ENCODE peak calls at places on chromosomes 2 and 18, in ten cellular contexts. Q is effector memory CD4-positive, alpha-beta T cell; D is non-pigmented ciliary epithelial cell; I is DMS 273 treated with DMSO at 0.1 percent for 48 hours; L is dermis microvascular lymphatic vessel endothelial cell; M is PC-9; H is skeletal muscle cell; B is left cardiac atrium; G is CD8-positive, alpha-beta T cell; N is NCI-H2081. X is an unnamed sample.

GRCh38 chr2:54388093-54388492 is 68.0 kb upstream of the SPTBN1 start:
- DNase-seq in B (no peak), H (no peak), L (no peak), G (no peak), I (no peak), M (no peak), D (no peak), Q (no peak), N (no peak), X (no peak)

GRCh38 chr2:5664197-5664728 is 27.9 kb upstream of the SOX11 start:
- DNase-seq in M (no peak), D (no peak), I (no peak), Q (no peak), L (no peak), H (no peak), N (no peak), B (no peak), G (no peak), X (no peak)

GRCh38 chr2:121297217-121297830 is 12.3 kb upstream of the TFCP2L1 start:
- DNase-seq in L (peak), H (no peak), B (no peak), N (peak), G (no peak), M (peak), Q (no peak), I (peak), D (no peak), X (no peak)

GRCh38 chr18:67634631-67635338 is 118.3 kb upstream of the DSEL start:
- DNase-seq in N (no peak), M (no peak), G (no peak), L (no peak), D (no peak), I (no peak), Q (no peak), B (no peak), H (no peak), X (no peak)

GRCh38 chr2:157055660-157056199 is 201.8 kb upstream of the GALNT5 start:
- DNase-seq in G (no peak), B (no peak), L (peak), D (no peak), N (no peak), M (peak), I (no peak), H (no peak), Q (no peak), X (no peak)

GRCh38 chr2:109321570-109321969 is 192.6 kb downstream of the SH3RF3 start:
- DNase-seq in L (peak), B (no peak), Q (no peak), M (no peak), G (no peak), I (no peak), D (no peak), N (no peak), H (no peak), X (no peak)

GRCh38 chr2:25285265-25286024 is 56.3 kb downstream of the DNMT3A start:
- DNase-seq in G (no peak), D (no peak), M (peak), I (no peak), H (no peak), N (no peak), Q (no peak), B (no peak), L (no peak), X (no peak)

GRCh38 chr2:132421198-132421780 is 4.7 kb downstream of the GPR39 start:
- DNase-seq in Q (no peak), H (no peak), D (no peak), B (no peak), N (no peak), M (no peak), G (no peak), I (no peak), L (no peak), X (no peak)

GRCh38 chr2:236548179-236548918 is 21.3 kb upstream of the ACKR3 start:
- DNase-seq in L (no peak), H (no peak), D (peak), Q (no peak), M (no peak), G (no peak), I (no peak), B (no peak), N (no peak), X (no peak)

GRCh38 chr2:152715854-152716428 is 1.3 kb downstream of the PRPF40A start:
- DNase-seq in B (no peak), I (peak), H (no peak), M (peak), D (no peak), N (peak), L (peak), G (no peak), Q (peak), X (no peak)

GRCh38 chr18:67710639-67711038 is 194.1 kb upstream of the DSEL start:
- DNase-seq in Q (no peak), H (no peak), N (no peak), L (peak), B (no peak), I (no peak), D (no peak), M (no peak), G (no peak), X (no peak)

GRCh38 chr2:96245609-96246390 is 20.0 kb downstream of the TMEM127 start:
- DNase-seq in I (no peak), L (peak), B (no peak), D (no peak), H (no peak), G (no peak), N (no peak), Q (no peak), M (no peak), X (no peak)

GRCh38 chr2:139369423-139370409 is 589.5 kb upstream of the NXPH2 start:
- DNase-seq in H (no peak), G (no peak), B (no peak), L (no peak), M (no peak), I (no peak), Q (no peak), N (no peak), D (peak), X (no peak)

GRCh38 chr18:11309172-11309571 is 159.8 kb upstream of the PIEZO2 start:
- DNase-seq in L (peak), N (no peak), M (no peak), H (no peak), Q (no peak), G (no peak), B (no peak), D (no peak), I (no peak), X (no peak)

X was measured in GDM1.